ENCODE peak calls at places on chromosomes 7 and 10, in four cellular contexts. S, N, Q and C are unnamed samples.

GRCh38 chr7:99562832-99563231 is 4.4 kb downstream of the ZNF655 start:
- DNase-seq in Q (no peak), S (no peak), N (peak; percentile 98), C (peak; percentile 100)

GRCh38 chr7:1912472-1913289 is 242.6 kb downstream of the ELFN1 start:
- DNase-seq in Q (no peak), S (no peak), N (peak; percentile 92), C (peak; percentile 97)

GRCh38 chr10:43971981-43972380 is 323.3 kb upstream of the ZNF32 start:
- DNase-seq in Q (no peak), N (no peak), S (no peak), C (no peak)

GRCh38 chr7:31935115-31935514 is 135.1 kb downstream of the PDE1C start:
- DNase-seq in Q (peak; percentile 27), N (no peak), S (no peak), C (no peak)

GRCh38 chr7:149377386-149377785 is 83.5 kb downstream of the ZNF777 start:
- DNase-seq in S (no peak), N (no peak), Q (no peak), C (no peak)

GRCh38 chr10:113957013-113957412 is 86.7 kb upstream of the ADRB1 start:
- DNase-seq in S (no peak), N (peak; percentile 45), Q (no peak), C (peak; percentile 73)

GRCh38 chr7:13099197-13099795 is 411.9 kb downstream of the ARL4A start:
- DNase-seq in S (no peak), N (peak; percentile 51), Q (no peak), C (peak; percentile 69)

GRCh38 chr10:118482393-118483331 is 112.8 kb downstream of the PRLHR start:
- DNase-seq in S (no peak), Q (no peak), N (no peak), C (no peak)

GRCh38 chr10:72952189-72952900 is 2.3 kb downstream of the PLA2G12B start:
- DNase-seq in Q (no peak), N (no peak), S (no peak), C (no peak)

GRCh38 chr7:51346136-51346535 is 29.5 kb upstream of the COBL start:
- DNase-seq in S (no peak), Q (no peak), N (no peak), C (no peak)

GRCh38 chr7:72538147-72538546 is 126.0 kb upstream of the CALN1 start:
- DNase-seq in Q (no peak), S (no peak), N (peak; percentile 11), C (peak; percentile 32)

GRCh38 chr10:63217120-63217605 is 84.0 kb downstream of the NRBF2 start:
- DNase-seq in N (peak; percentile 43), Q (peak; percentile 73), S (no peak), C (peak; percentile 62)

GRCh38 chr10:102673961-102674511 is 29.8 kb downstream of the TRIM8 start:
- DNase-seq in Q (peak; percentile 90), N (peak; percentile 72), S (peak; percentile 61), C (peak; percentile 95)

GRCh38 chr10:124267231-124267885 is 151.4 kb downstream of the OAT start:
- DNase-seq in Q (no peak), N (no peak), S (no peak), C (peak; percentile 24)

GRCh38 chr10:99711129-99711719 is 20.7 kb downstream of the COX15 start:
- DNase-seq in N (peak; percentile 57), Q (peak; percentile 78), S (no peak), C (peak; percentile 62)